ENCODE peak calls at places on chromosomes 2 and 18, in ten cellular contexts. F, W, L, V, U, H, I, Q, Z and B are unnamed samples.
A peak's percentile ranks its signal among the peaks of the same experiment; 100 is the strongest.

GRCh38 chr2:105262662-105263091 is 21.1 kb downstream of the GPR45 start:
- DNase-seq in F (no peak), W (no peak), L (no peak), V (no peak), U (no peak), H (no peak), I (no peak), Q (no peak), Z (peak; percentile 29), B (no peak)

GRCh38 chr2:86492057-86492456 is 50.9 kb downstream of the KDM3A start:
- DNase-seq in F (no peak), W (no peak), L (no peak), V (no peak), U (no peak), H (no peak), I (no peak), Q (no peak), Z (no peak), B (no peak)

GRCh38 chr2:232293191-232293590 is 85.4 kb upstream of the ALPP start:
- DNase-seq in F (no peak), W (no peak), L (no peak), V (no peak), U (no peak), H (no peak), I (no peak), Q (no peak), Z (no peak), B (peak; percentile 9)

GRCh38 chr18:71001597-71001996 is 712.8 kb downstream of the SOCS6 start:
- DNase-seq in F (no peak), W (no peak), L (no peak), V (no peak), U (no peak), H (no peak), I (no peak), Q (peak; percentile 2), Z (no peak), B (no peak)

GRCh38 chr2:70089220-70089945 is 2.1 kb downstream of the PCBP1 start:
- DNase-seq in F (no peak), W (no peak), L (peak; percentile 63), V (peak; percentile 66), U (peak; percentile 22), H (peak; percentile 54), I (peak; percentile 39), Q (peak; percentile 42), Z (peak; percentile 61), B (no peak)

GRCh38 chr2:202542142-202542541 is 92.6 kb upstream of the FAM117B start:
- DNase-seq in F (no peak), W (no peak), L (no peak), V (no peak), U (no peak), H (no peak), I (no peak), Q (no peak), Z (no peak), B (no peak)

GRCh38 chr18:31741096-31741735 is 19.5 kb downstream of the SLC25A52 start:
- DNase-seq in F (no peak), W (no peak), L (peak; percentile 72), V (peak; percentile 59), U (no peak), H (peak; percentile 76), I (peak; percentile 27), Q (peak; percentile 62), Z (peak; percentile 46), B (peak; percentile 65)

GRCh38 chr18:25518716-25519053 is 166.7 kb upstream of the ZNF521 start:
- DNase-seq in F (no peak), W (no peak), L (no peak), V (peak; percentile 54), U (no peak), H (no peak), I (no peak), Q (no peak), Z (no peak), B (no peak)

GRCh38 chr18:35089918-35090550 is 48.8 kb downstream of the MAPRE2 start:
- DNase-seq in F (no peak), W (no peak), L (no peak), V (no peak), U (no peak), H (no peak), I (no peak), Q (no peak), Z (peak; percentile 8), B (no peak)

GRCh38 chr2:25268136-25268535 is 73.6 kb downstream of the DNMT3A start:
- DNase-seq in F (peak; percentile 45), W (no peak), L (no peak), V (no peak), U (no peak), H (no peak), I (no peak), Q (no peak), Z (no peak), B (no peak)

GRCh38 chr18:23099621-23100020 is 35.7 kb upstream of the CABLES1 start:
- DNase-seq in F (peak; percentile 69), W (no peak), L (no peak), V (no peak), U (no peak), H (no peak), I (peak; percentile 95), Q (no peak), Z (no peak), B (no peak)

GRCh38 chr18:985301-985700 is 80.6 kb downstream of the ADCYAP1 start:
- DNase-seq in F (no peak), W (no peak), L (no peak), V (no peak), U (peak; percentile 15), H (peak; percentile 28), I (no peak), Q (no peak), Z (no peak), B (no peak)

GRCh38 chr2:144512421-144513272 is 7.3 kb downstream of the ZEB2 start:
- DNase-seq in F (no peak), W (no peak), L (no peak), V (no peak), U (no peak), H (no peak), I (no peak), Q (no peak), Z (peak; percentile 54), B (no peak)

GRCh38 chr2:144515425-144515693 is 4.6 kb downstream of the ZEB2 start:
- DNase-seq in F (no peak), W (no peak), L (no peak), V (no peak), U (no peak), H (no peak), I (no peak), Q (no peak), Z (no peak), B (no peak)

GRCh38 chr2:144514731-144515424 is 5.0 kb downstream of the ZEB2 start:
- DNase-seq in F (no peak), W (no peak), L (no peak), V (no peak), U (no peak), H (no peak), I (no peak), Q (no peak), Z (peak; percentile 57), B (no peak)

GRCh38 chr2:144511945-144512344 is 8.0 kb downstream of the ZEB2 start:
- DNase-seq in F (no peak), W (no peak), L (no peak), V (no peak), U (no peak), H (no peak), I (no peak), Q (no peak), Z (peak; percentile 40), B (no peak)

GRCh38 chr2:144513388-144514100 is 6.4 kb downstream of the ZEB2 start:
- DNase-seq in F (peak; percentile 81), W (peak; percentile 35), L (no peak), V (no peak), U (no peak), H (peak; percentile 68), I (no peak), Q (peak; percentile 78), Z (peak; percentile 83), B (no peak)
- H3K4me3 ChIP-seq in F (peak overlapping the region; percentile 95), W (no peak overlapping the region), L (peak overlapping the region; percentile 43), V (no peak overlapping the region), U (peak overlapping the region; percentile 85), H (no peak overlapping the region), I (no peak overlapping the region), Q (peak overlapping the region; percentile 26), Z (peak overlapping the region; percentile 83), B (peak overlapping the region; percentile 73)

DNA sequence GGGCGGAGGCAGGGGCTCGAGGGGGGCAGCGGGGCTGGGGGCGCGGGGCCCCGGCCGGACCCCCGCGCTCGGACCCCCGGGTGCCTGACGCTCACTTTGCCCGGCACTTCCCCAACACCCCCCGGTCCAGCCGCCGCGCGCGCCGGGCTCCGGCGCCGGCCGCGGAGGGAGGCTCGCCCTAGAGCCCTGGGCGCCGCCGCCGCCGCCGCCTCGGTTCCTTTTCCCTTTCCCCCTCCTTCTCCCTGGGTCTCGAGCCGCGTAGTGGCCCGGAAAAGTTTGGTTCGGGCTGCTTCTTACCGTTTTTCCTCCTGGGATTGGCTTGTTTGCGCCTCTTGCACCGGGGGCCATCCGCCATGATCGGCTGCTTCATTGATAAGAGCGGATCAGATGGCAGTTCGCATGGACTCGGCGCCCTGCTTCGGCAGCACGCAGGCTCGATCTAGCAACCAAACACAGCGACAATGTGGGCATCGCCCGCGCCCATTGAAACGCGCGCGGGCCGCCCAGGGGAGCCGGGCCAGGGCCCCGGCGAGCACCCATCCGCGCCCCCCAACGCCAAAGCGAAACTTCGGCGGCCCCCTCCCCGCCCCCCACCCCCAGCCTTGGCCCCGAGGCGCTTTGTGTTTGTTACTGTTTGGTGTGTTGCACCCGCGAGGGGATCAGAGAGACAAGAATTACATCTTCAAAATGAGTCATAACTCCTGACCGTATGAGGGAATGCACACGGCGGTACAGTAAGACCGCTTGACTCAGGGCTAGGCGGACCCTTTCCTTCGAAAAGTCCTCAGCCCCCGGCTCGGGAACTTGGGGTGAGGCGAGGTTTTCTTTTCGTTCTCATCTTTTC is 2.7 kb downstream of the ZEB2 start:
- DNase-seq in F (peak; percentile 95), W (peak; percentile 81), L (peak; percentile 65), V (peak; percentile 66), U (peak; percentile 65), H (peak; percentile 82), I (peak; percentile 81), Q (peak; percentile 98), Z (peak; percentile 95), B (peak; percentile 86)
- TF ChIP-seq CTCF in F (no peak), W (no peak), L (no peak), V (no peak), U (no peak), H (no peak), I (no peak), Q (no peak), Z (no peak), B (no peak)

GRCh38 chr2:200778038-200778437 is 33.7 kb upstream of the BZW1 start:
- DNase-seq in F (no peak), W (no peak), L (no peak), V (no peak), U (no peak), H (no peak), I (no peak), Q (peak; percentile 55), Z (peak; percentile 60), B (no peak)
- H3K4me3 ChIP-seq in F (no peak overlapping the region), W (no peak overlapping the region), L (no peak overlapping the region), V (no peak overlapping the region), U (no peak overlapping the region), H (no peak overlapping the region), I (no peak overlapping the region), Q (no peak overlapping the region), Z (no peak overlapping the region), B (no peak overlapping the region)

GRCh38 chr18:52700116-52700515 is 360.1 kb downstream of the DCC start:
- DNase-seq in F (no peak), W (no peak), L (no peak), V (no peak), U (no peak), H (no peak), I (no peak), Q (no peak), Z (no peak), B (no peak)

GRCh38 chr18:52700757-52701156 is 360.8 kb downstream of the DCC start:
- DNase-seq in F (no peak), W (no peak), L (no peak), V (no peak), U (no peak), H (no peak), I (no peak), Q (no peak), Z (no peak), B (no peak)

GRCh38 chr18:52694804-52695203 is 354.8 kb downstream of the DCC start:
- DNase-seq in F (no peak), W (no peak), L (peak; percentile 48), V (peak; percentile 2), U (no peak), H (no peak), I (peak; percentile 5), Q (peak; percentile 24), Z (peak; percentile 9), B (no peak)
- TF ChIP-seq CTCF in F (peak; percentile 13), W (peak; percentile 49), L (peak; percentile 57), V (peak; percentile 28), U (peak; percentile 11), H (no peak), I (peak; percentile 37), Q (peak; percentile 57), Z (peak; percentile 10), B (no peak)